ENCODE peak calls at places on chromosomes 12 and 14, in seven cellular contexts. H is HuH-7.5, Z is NCI-H345, Q is NCI-H1694 treated with DMSO at 0.1 percent for 48 hours, E is ACHN, P is EL, Y is hippocampal formation. O is an unnamed sample.

GRCh38 chr12:131642771-131643170 is 68.1 kb upstream of the SFSWAP start:
- DNase-seq in H (no peak), Z (no peak), Q (no peak), E (no peak), P (no peak), Y (no peak), O (no peak)

GRCh38 chr14:91523972-91524371 is 13.9 kb upstream of the PPP4R3A start:
- DNase-seq in H (no peak), Z (no peak), Q (no peak), E (no peak), P (no peak), Y (no peak), O (no peak)

GRCh38 chr14:106841701-106842100 is 1315.3 kb downstream of the TMEM121 start:
- DNase-seq in H (no peak), Z (no peak), Q (no peak), E (no peak), P (no peak), Y (no peak), O (no peak)

GRCh38 chr12:6116481-6117021 is 7.9 kb downstream of the VWF start:
- DNase-seq in H (no peak), Z (no peak), Q (no peak), E (no peak), P (peak; percentile 58), Y (no peak), O (no peak)

GRCh38 chr14:92759300-92759678 is 10.9 kb upstream of the LGMN start:
- DNase-seq in H (no peak), Z (no peak), Q (peak; percentile 18), E (peak; percentile 68), P (peak; percentile 33), Y (no peak), O (no peak)

GRCh38 chr14:29955087-29955486 is 27.4 kb upstream of the PRKD1 start:
- DNase-seq in H (no peak), Z (no peak), Q (no peak), E (no peak), P (no peak), Y (no peak), O (no peak)

GRCh38 chr12:94762259-94762942 is 112.0 kb upstream of the TMCC3 start:
- DNase-seq in H (no peak), Z (no peak), Q (no peak), E (no peak), P (no peak), Y (no peak), O (no peak)

GRCh38 chr12:113934060-113934829 is 31.9 kb downstream of the RBM19 start:
- DNase-seq in H (no peak), Z (no peak), Q (no peak), E (no peak), P (no peak), Y (no peak), O (no peak)

GRCh38 chr14:51445001-51445390 is 204.9 kb downstream of the TMX1 start:
- DNase-seq in H (no peak), Z (no peak), Q (no peak), E (no peak), P (no peak), Y (no peak), O (no peak)

GRCh38 chr12:71782007-71782406 is 27.3 kb downstream of the RAB21 start:
- DNase-seq in H (no peak), Z (no peak), Q (no peak), E (no peak), P (no peak), Y (no peak), O (no peak)

GRCh38 chr12:56190695-56191155 is 1.4 kb upstream of the SMARCC2 start:
- DNase-seq in H (no peak), Z (no peak), Q (no peak), E (no peak), P (peak; percentile 14), Y (no peak), O (no peak)

GRCh38 chr12:42759622-42760273 is 170.2 kb upstream of the PRICKLE1 start:
- DNase-seq in H (no peak), Z (no peak), Q (no peak), E (peak; percentile 51), P (peak; percentile 15), Y (no peak), O (no peak)

GRCh38 chr12:129069886-129070285 is 216.6 kb downstream of the GLT1D1 start:
- DNase-seq in H (no peak), Z (no peak), Q (no peak), E (no peak), P (no peak), Y (no peak), O (no peak)

GRCh38 chr12:107564946-107565345 is 120.7 kb upstream of the PWP1 start:
- DNase-seq in H (no peak), Z (no peak), Q (peak; percentile 37), E (peak; percentile 46), P (no peak), Y (no peak), O (peak; percentile 14)

GRCh38 chr12:57250956-57251355 is at the start of gene STAC3:
- DNase-seq in H (no peak), Z (no peak), Q (no peak), E (no peak), P (no peak), Y (no peak), O (no peak)

GRCh38 chr14:106228541-106229158 is 702.3 kb downstream of the TMEM121 start:
- DNase-seq in H (no peak), Z (no peak), Q (no peak), E (no peak), P (no peak), Y (no peak), O (no peak)

GRCh38 chr12:124126950-124127349 is 153.9 kb downstream of the ZNF664 start:
- DNase-seq in H (no peak), Z (no peak), Q (no peak), E (no peak), P (no peak), Y (no peak), O (no peak)

GRCh38 chr12:92570056-92570753 is 132.6 kb upstream of the PLEKHG7 start:
- DNase-seq in H (peak; percentile 34), Z (peak; percentile 86), Q (peak; percentile 89), E (peak; percentile 84), P (peak; percentile 76), Y (peak; percentile 62), O (peak; percentile 93)

GRCh38 chr12:51538149-51538548 is 52.9 kb upstream of the SCN8A start:
- DNase-seq in H (no peak), Z (no peak), Q (no peak), E (no peak), P (no peak), Y (no peak), O (no peak)

GRCh38 chr12:103441437-103442186 is 54.2 kb downstream of the C12orf42 start:
- DNase-seq in H (no peak), Z (peak; percentile 3), Q (no peak), E (no peak), P (no peak), Y (no peak), O (no peak)

GRCh38 chr14:65208548-65208947 is 106.2 kb upstream of the MAX start:
- DNase-seq in H (no peak), Z (no peak), Q (no peak), E (no peak), P (no peak), Y (no peak), O (no peak)

GRCh38 chr12:1519642-1520041 is 74.7 kb downstream of the FBXL14 start:
- DNase-seq in H (no peak), Z (no peak), Q (no peak), E (no peak), P (no peak), Y (no peak), O (no peak)

GRCh38 chr14:28494196-28494595 is 272.4 kb upstream of the FOXG1 start:
- DNase-seq in H (no peak), Z (no peak), Q (no peak), E (no peak), P (no peak), Y (no peak), O (no peak)

GRCh38 chr12:92007787-92008186 is 137.9 kb downstream of the BTG1 start:
- DNase-seq in H (no peak), Z (peak; percentile 10), Q (no peak), E (no peak), P (no peak), Y (no peak), O (no peak)

GRCh38 chr12:53738834-53739284 is 11.6 kb upstream of the CALCOCO1 start:
- DNase-seq in H (no peak), Z (no peak), Q (no peak), E (no peak), P (no peak), Y (no peak), O (no peak)

GRCh38 chr12:70664463-70664862 is 27.2 kb upstream of the PTPRB start:
- DNase-seq in H (no peak), Z (peak; percentile 72), Q (no peak), E (no peak), P (no peak), Y (peak; percentile 4), O (no peak)

GRCh38 chr14:97499790-97500481 is 702.8 kb downstream of the VRK1 start:
- DNase-seq in H (no peak), Z (no peak), Q (no peak), E (no peak), P (no peak), Y (no peak), O (no peak)

O was measured in NCI-H2029 treated with DMSO at 0.1 percent for 48 hours.